ENCODE peak calls at places on chromosomes 6 and 20, in six cellular contexts. One of them, this sample, is unnamed. For H3K36me3, the result is how much of the 10 kb centered on the place peaks cover.

GRCh38 chr6:39063520-39063919 is 14.9 kb downstream of the GLP1R start:
- DNase-seq in CD8-positive, alpha-beta memory T cell: no peak
- DNase-seq in ovary: no peak
- DNase-seq in GM23248: no peak
- DNase-seq in brain microvascular endothelial cell: no peak
- DNase-seq in SJSA1: no peak
- DNase-seq in this sample: peak

GRCh38 chr6:137729866-137730629 is 137.0 kb upstream of the TNFAIP3 start:
- DNase-seq in SJSA1: no peak
- DNase-seq in ovary: no peak
- DNase-seq in GM23248: peak
- DNase-seq in CD8-positive, alpha-beta memory T cell: no peak
- DNase-seq in brain microvascular endothelial cell: peak
- DNase-seq in this sample: peak

GRCh38 chr20:7294816-7295360 is 527.4 kb downstream of the BMP2 start:
- DNase-seq in SJSA1: no peak
- DNase-seq in brain microvascular endothelial cell: no peak
- DNase-seq in ovary: no peak
- DNase-seq in GM23248: no peak
- DNase-seq in CD8-positive, alpha-beta memory T cell: no peak
- DNase-seq in this sample: no peak

GRCh38 chr6:87945966-87946365 is 101.7 kb upstream of the SPACA1 start:
- DNase-seq in brain microvascular endothelial cell: no peak
- DNase-seq in CD8-positive, alpha-beta memory T cell: no peak
- DNase-seq in ovary: no peak
- DNase-seq in GM23248: peak
- DNase-seq in SJSA1: no peak
- DNase-seq in this sample: no peak

GRCh38 chr6:170243791-170244291 is 47.0 kb downstream of the DLL1 start:
- DNase-seq in CD8-positive, alpha-beta memory T cell: no peak
- DNase-seq in ovary: no peak
- DNase-seq in GM23248: peak
- DNase-seq in brain microvascular endothelial cell: no peak
- DNase-seq in SJSA1: no peak
- DNase-seq in this sample: peak

GRCh38 chr20:5153612-5154542 is 27.1 kb downstream of the CDS2 start:
- DNase-seq in ovary: no peak
- DNase-seq in GM23248: peak
- DNase-seq in brain microvascular endothelial cell: no peak
- DNase-seq in CD8-positive, alpha-beta memory T cell: no peak
- DNase-seq in SJSA1: no peak
- DNase-seq in this sample: no peak

GRCh38 chr6:38370653-38371311 is 268.9 kb downstream of the BTBD9 start:
- DNase-seq in GM23248: no peak
- DNase-seq in CD8-positive, alpha-beta memory T cell: no peak
- DNase-seq in ovary: no peak
- DNase-seq in brain microvascular endothelial cell: no peak
- DNase-seq in SJSA1: no peak
- DNase-seq in this sample: no peak

GRCh38 chr20:53808733-53809132 is 215.1 kb upstream of the ZNF217 start:
- DNase-seq in GM23248: no peak
- DNase-seq in brain microvascular endothelial cell: no peak
- DNase-seq in SJSA1: no peak
- DNase-seq in ovary: no peak
- DNase-seq in CD8-positive, alpha-beta memory T cell: no peak
- DNase-seq in this sample: no peak

GRCh38 chr20:34515484-34516037 is 661 bp upstream of the DYNLRB1 start:
- DNase-seq in ovary: peak
- DNase-seq in GM23248: peak
- DNase-seq in brain microvascular endothelial cell: no peak
- DNase-seq in CD8-positive, alpha-beta memory T cell: peak
- DNase-seq in SJSA1: no peak
- DNase-seq in this sample: peak

GRCh38 chr6:15044146-15044882 is 201.6 kb upstream of the JARID2 start:
- DNase-seq in SJSA1: no peak
- DNase-seq in GM23248: no peak
- DNase-seq in brain microvascular endothelial cell: no peak
- DNase-seq in CD8-positive, alpha-beta memory T cell: no peak
- DNase-seq in ovary: no peak
- DNase-seq in this sample: peak

GRCh38 chr20:31822421-31823330 is 3.5 kb downstream of the MYLK2 start:
- DNase-seq in SJSA1: peak
- DNase-seq in CD8-positive, alpha-beta memory T cell: peak
- DNase-seq in GM23248: peak
- DNase-seq in ovary: peak
- DNase-seq in brain microvascular endothelial cell: peak
- DNase-seq in this sample: peak

GRCh38 chr6:167678102-167679101 is 148.3 kb upstream of the AFDN start:
- DNase-seq in CD8-positive, alpha-beta memory T cell: no peak
- DNase-seq in brain microvascular endothelial cell: no peak
- DNase-seq in ovary: peak
- DNase-seq in SJSA1: no peak
- DNase-seq in GM23248: no peak
- DNase-seq in this sample: peak

GRCh38 chr6:166721576-166721975 is 94.5 kb upstream of the RPS6KA2 start:
- DNase-seq in brain microvascular endothelial cell: no peak
- DNase-seq in GM23248: peak
- DNase-seq in ovary: no peak
- DNase-seq in SJSA1: no peak
- DNase-seq in CD8-positive, alpha-beta memory T cell: no peak
- DNase-seq in this sample: no peak

GRCh38 chr6:51778666-51779065 is 308.7 kb downstream of the PKHD1 start:
- DNase-seq in ovary: no peak
- DNase-seq in brain microvascular endothelial cell: no peak
- DNase-seq in GM23248: no peak
- DNase-seq in SJSA1: no peak
- DNase-seq in CD8-positive, alpha-beta memory T cell: no peak
- DNase-seq in this sample: no peak

GRCh38 chr6:75351570-75351969 is 67.0 kb upstream of the TMEM30A start:
- DNase-seq in SJSA1: no peak
- DNase-seq in GM23248: no peak
- DNase-seq in brain microvascular endothelial cell: no peak
- DNase-seq in ovary: no peak
- DNase-seq in CD8-positive, alpha-beta memory T cell: no peak
- DNase-seq in this sample: no peak

GRCh38 chr6:154550778-154551177 is 40.3 kb upstream of the CNKSR3 start:
- DNase-seq in ovary: no peak
- DNase-seq in CD8-positive, alpha-beta memory T cell: no peak
- DNase-seq in brain microvascular endothelial cell: no peak
- DNase-seq in GM23248: no peak
- DNase-seq in SJSA1: no peak
- DNase-seq in this sample: no peak

GRCh38 chr6:4647414-4648365 is 128.5 kb upstream of the CDYL start:
- DNase-seq in CD8-positive, alpha-beta memory T cell: peak
- DNase-seq in SJSA1: peak
- DNase-seq in brain microvascular endothelial cell: peak
- DNase-seq in GM23248: peak
- DNase-seq in ovary: peak
- DNase-seq in this sample: peak

GRCh38 chr20:38049800-38050199 is 16.3 kb downstream of the RPRD1B start:
- DNase-seq in SJSA1: peak
- DNase-seq in brain microvascular endothelial cell: peak
- DNase-seq in CD8-positive, alpha-beta memory T cell: no peak
- DNase-seq in GM23248: peak
- DNase-seq in ovary: no peak
- DNase-seq in this sample: no peak

GRCh38 chr6:148760568-148761531 is 14.0 kb downstream of the UST start:
- DNase-seq in brain microvascular endothelial cell: peak
- DNase-seq in CD8-positive, alpha-beta memory T cell: peak
- DNase-seq in SJSA1: peak
- DNase-seq in GM23248: peak
- DNase-seq in ovary: peak
- DNase-seq in this sample: no peak

GRCh38 chr6:152380993-152381898 is 255.9 kb downstream of the SYNE1 start:
- DNase-seq in CD8-positive, alpha-beta memory T cell: no peak
- DNase-seq in ovary: peak
- DNase-seq in brain microvascular endothelial cell: peak
- DNase-seq in SJSA1: peak
- DNase-seq in GM23248: peak
- DNase-seq in this sample: peak

GRCh38 chr6:37019065-37019450 is 13.6 kb downstream of the FGD2 start:
- DNase-seq in SJSA1: no peak
- DNase-seq in CD8-positive, alpha-beta memory T cell: no peak
- DNase-seq in GM23248: no peak
- DNase-seq in brain microvascular endothelial cell: no peak
- DNase-seq in ovary: no peak
- DNase-seq in this sample: no peak

GRCh38 chr20:10490706-10491105 is 55.6 kb downstream of the SLX4IP start:
- DNase-seq in ovary: no peak
- DNase-seq in CD8-positive, alpha-beta memory T cell: no peak
- DNase-seq in SJSA1: no peak
- DNase-seq in brain microvascular endothelial cell: no peak
- DNase-seq in GM23248: no peak
- DNase-seq in this sample: no peak

GRCh38 chr6:125507987-125508655 is 206.4 kb upstream of the HDDC2 start:
- DNase-seq in GM23248: peak
- DNase-seq in brain microvascular endothelial cell: peak
- DNase-seq in SJSA1: no peak
- DNase-seq in CD8-positive, alpha-beta memory T cell: no peak
- DNase-seq in ovary: no peak
- DNase-seq in this sample: no peak

GRCh38 chr20:19347943-19348456 is 135.6 kb downstream of the SLC24A3 start:
- DNase-seq in CD8-positive, alpha-beta memory T cell: no peak
- DNase-seq in brain microvascular endothelial cell: no peak
- DNase-seq in ovary: no peak
- DNase-seq in GM23248: no peak
- DNase-seq in SJSA1: no peak
- DNase-seq in this sample: no peak

GRCh38 chr20:49146442-49146841 is 41.7 kb downstream of the STAU1 start:
- DNase-seq in brain microvascular endothelial cell: no peak
- DNase-seq in ovary: no peak
- DNase-seq in CD8-positive, alpha-beta memory T cell: no peak
- DNase-seq in GM23248: no peak
- DNase-seq in SJSA1: no peak
- DNase-seq in this sample: no peak
- H3K36me3 ChIP-seq in brain microvascular endothelial cell: under half
- H3K36me3 ChIP-seq in ovary: under half
- H3K36me3 ChIP-seq in CD8-positive, alpha-beta memory T cell: under half
- H3K36me3 ChIP-seq in GM23248: under half
- H3K36me3 ChIP-seq in SJSA1: half or more
- H3K36me3 ChIP-seq in this sample: under half

GRCh38 chr6:33776186-33776585 is 12.7 kb downstream of the LEMD2 start:
- DNase-seq in SJSA1: no peak
- DNase-seq in CD8-positive, alpha-beta memory T cell: no peak
- DNase-seq in brain microvascular endothelial cell: no peak
- DNase-seq in GM23248: no peak
- DNase-seq in ovary: no peak
- DNase-seq in this sample: no peak

GRCh38 chr6:33774774-33775173 is 14.2 kb downstream of the LEMD2 start:
- DNase-seq in brain microvascular endothelial cell: no peak
- DNase-seq in CD8-positive, alpha-beta memory T cell: no peak
- DNase-seq in ovary: no peak
- DNase-seq in SJSA1: no peak
- DNase-seq in GM23248: no peak
- DNase-seq in this sample: no peak

GRCh38 chr6:33778475-33779121 is 10.3 kb downstream of the LEMD2 start:
- DNase-seq in ovary: no peak
- DNase-seq in CD8-positive, alpha-beta memory T cell: no peak
- DNase-seq in GM23248: no peak
- DNase-seq in brain microvascular endothelial cell: no peak
- DNase-seq in SJSA1: no peak
- DNase-seq in this sample: no peak

GRCh38 chr6:33777716-33778474 is 11.0 kb downstream of the LEMD2 start:
- DNase-seq in ovary: no peak
- DNase-seq in GM23248: no peak
- DNase-seq in brain microvascular endothelial cell: no peak
- DNase-seq in SJSA1: no peak
- DNase-seq in CD8-positive, alpha-beta memory T cell: no peak
- DNase-seq in this sample: no peak

DNA sequence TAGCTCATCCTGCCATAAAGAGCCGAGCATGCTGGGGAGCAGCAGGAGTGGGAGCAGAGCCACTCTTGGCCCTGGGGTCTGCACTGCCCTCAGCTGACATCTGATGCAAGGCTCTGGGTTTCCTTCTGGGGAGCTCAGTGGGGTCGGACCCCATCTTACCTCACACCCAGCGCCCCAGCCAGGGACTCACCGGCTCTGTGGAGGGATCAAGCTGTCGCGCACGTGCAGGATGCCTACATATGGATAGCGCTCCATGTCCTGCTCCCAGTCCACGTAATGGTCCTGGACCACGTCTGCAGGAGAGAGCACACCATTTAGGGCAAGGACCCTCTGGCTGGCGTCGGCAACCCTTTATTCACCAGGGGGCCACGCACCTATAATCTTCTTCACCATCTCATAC is 12.2 kb downstream of the LEMD2 start:
- DNase-seq in CD8-positive, alpha-beta memory T cell: no peak
- DNase-seq in ovary: no peak
- DNase-seq in GM23248: no peak
- DNase-seq in SJSA1: no peak
- DNase-seq in brain microvascular endothelial cell: no peak
- DNase-seq in this sample: no peak
- H3K36me3 ChIP-seq in CD8-positive, alpha-beta memory T cell: half or more
- H3K36me3 ChIP-seq in ovary: under half
- H3K36me3 ChIP-seq in GM23248: half or more
- H3K36me3 ChIP-seq in SJSA1: half or more
- H3K36me3 ChIP-seq in brain microvascular endothelial cell: half or more
- H3K36me3 ChIP-seq in this sample: under half

DNA sequence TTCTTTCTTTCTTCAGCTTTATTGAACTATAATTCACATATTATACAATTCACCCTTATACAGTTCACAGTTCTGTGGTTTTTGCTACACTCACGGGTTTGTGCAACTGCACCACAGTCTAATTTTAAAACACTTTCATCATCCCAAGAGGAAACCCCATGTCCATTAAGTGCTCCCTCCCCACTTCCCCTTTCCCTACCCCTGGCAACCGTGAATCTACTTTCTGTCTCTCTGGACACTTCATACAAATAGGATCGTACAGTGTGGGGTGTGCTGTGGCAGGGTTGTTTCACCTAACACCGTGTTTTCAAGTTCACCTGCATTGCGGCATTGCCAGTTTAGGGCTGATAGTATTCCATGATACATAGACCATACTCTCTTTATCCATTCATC is 118.8 kb downstream of the PHACTR3 start:
- DNase-seq in GM23248: no peak
- DNase-seq in brain microvascular endothelial cell: no peak
- DNase-seq in ovary: no peak
- DNase-seq in CD8-positive, alpha-beta memory T cell: no peak
- DNase-seq in SJSA1: no peak
- DNase-seq in this sample: no peak
- H3K36me3 ChIP-seq in GM23248: under half
- H3K36me3 ChIP-seq in brain microvascular endothelial cell: under half
- H3K36me3 ChIP-seq in ovary: under half
- H3K36me3 ChIP-seq in CD8-positive, alpha-beta memory T cell: under half
- H3K36me3 ChIP-seq in SJSA1: under half
- H3K36me3 ChIP-seq in this sample: under half

DNA sequence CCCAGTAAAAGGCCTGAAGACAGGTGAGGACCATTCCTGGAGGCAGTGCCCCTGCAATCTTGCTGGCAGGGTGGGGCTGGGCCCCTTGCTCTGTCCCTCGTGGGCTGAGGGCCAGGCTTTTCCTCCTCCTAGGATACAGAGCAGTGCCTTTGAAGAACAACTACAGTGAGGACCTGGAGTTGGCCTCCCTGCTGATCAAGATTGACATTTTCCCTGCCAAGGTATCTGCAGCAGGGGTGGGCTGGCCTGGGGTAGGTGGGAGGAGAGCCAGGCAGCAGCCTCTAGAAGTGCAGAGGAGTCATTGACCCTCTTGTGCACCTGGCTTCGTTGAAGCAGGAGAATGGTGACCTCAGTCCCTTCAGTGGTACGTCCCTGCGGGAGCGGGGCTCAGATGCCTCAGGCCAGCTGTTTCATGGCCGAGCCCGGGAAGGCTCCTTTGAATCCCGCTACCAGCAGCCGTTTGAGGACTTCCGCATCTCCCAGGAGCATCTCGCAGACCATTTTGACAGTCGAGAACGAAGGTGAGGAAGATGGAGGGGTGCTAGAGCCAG is 36.5 kb downstream of the PLCG1 start:
- DNase-seq in SJSA1: peak
- DNase-seq in GM23248: no peak
- DNase-seq in CD8-positive, alpha-beta memory T cell: no peak
- DNase-seq in brain microvascular endothelial cell: no peak
- DNase-seq in ovary: no peak
- DNase-seq in this sample: peak
- H3K36me3 ChIP-seq in SJSA1: half or more
- H3K36me3 ChIP-seq in GM23248: under half
- H3K36me3 ChIP-seq in CD8-positive, alpha-beta memory T cell: half or more
- H3K36me3 ChIP-seq in brain microvascular endothelial cell: half or more
- H3K36me3 ChIP-seq in ovary: under half
- H3K36me3 ChIP-seq in this sample: under half